ENCODE peak calls at places on chromosomes 3 and 15, in four cellular contexts. W, E, B and G are unnamed samples.

GRCh38 chr3:143236226-143236964 is 116.8 kb downstream of the CHST2 start:
- DNase-seq in W (no peak), E (peak; percentile 51), B (no peak), G (no peak)

GRCh38 chr15:56869573-56869972 is 48.9 kb upstream of the TCF12 start:
- DNase-seq in W (no peak), E (peak; percentile 20), B (peak; percentile 38), G (no peak)

GRCh38 chr3:112304611-112305010 is 10.6 kb upstream of the SLC9C1 start:
- DNase-seq in W (peak; percentile 26), E (peak; percentile 40), B (peak; percentile 6), G (no peak)

GRCh38 chr3:48412375-48413001 is 17.4 kb downstream of the PLXNB1 start:
- DNase-seq in W (no peak), E (no peak), B (no peak), G (no peak)

GRCh38 chr15:35657679-35658201 is 111.8 kb upstream of the DPH6 start:
- DNase-seq in W (no peak), E (peak; percentile 30), B (peak; percentile 42), G (no peak)

GRCh38 chr3:138187296-138188012 is at the start of gene ARMC8:
- DNase-seq in W (peak; percentile 75), E (no peak), B (peak; percentile 55), G (peak; percentile 64)

GRCh38 chr15:41010335-41010734 is 57.1 kb downstream of the CHAC1 start:
- DNase-seq in W (no peak), E (no peak), B (no peak), G (no peak)

GRCh38 chr3:70383360-70383831 is 71.0 kb upstream of the MDFIC2 start:
- DNase-seq in W (no peak), E (no peak), B (no peak), G (peak; percentile 11)

GRCh38 chr3:194888916-194889315 is 203.2 kb downstream of the FAM43A start:
- DNase-seq in W (no peak), E (no peak), B (no peak), G (no peak)

GRCh38 chr15:47349179-47349578 is 368.1 kb upstream of the SEMA6D start:
- DNase-seq in W (no peak), E (no peak), B (no peak), G (no peak)